ENCODE peak calls at places on chromosomes 1 and 21, in nine cellular contexts. K is LoVo; D is stimulated activated CD4-positive, alpha-beta T cell treated with anti-CD3 and anti-CD28 coated beads, Interleukin-4, amount 100 ng/mL, for 48 hours; M is NCI-H1092; U is epithelial cell of proximal tubule; A is stimulated activated CD8-positive, alpha-beta memory T cell treated with anti-CD3 and anti-CD28 coated beads, Interleukin-7, amount 100 ng/mL, for 1 hour; X is choroid plexus epithelial cell; R is aorta; S is occipital lobe. I is an unnamed sample.

GRCh38 chr1:226549937-226550670 is 1.5 kb downstream of the STUM start:
- DNase-seq in S (no peak), K (no peak), R (peak; percentile 87), X (no peak), M (peak; percentile 47), U (no peak), A (no peak), D (no peak), I (peak; percentile 70)

GRCh38 chr1:10728595-10729410 is 67.6 kb downstream of the CASZ1 start:
- DNase-seq in D (no peak), U (no peak), X (no peak), A (no peak), S (no peak), R (no peak), K (no peak), M (peak; percentile 78), I (no peak)

GRCh38 chr1:101086783-101087182 is 61.2 kb upstream of the DPH5 start:
- DNase-seq in A (no peak), S (no peak), D (no peak), R (no peak), K (no peak), U (no peak), X (no peak), M (no peak), I (no peak)

GRCh38 chr1:3504151-3504822 is 49.8 kb downstream of the ARHGEF16 start:
- DNase-seq in K (no peak), U (peak; percentile 6), D (no peak), A (no peak), X (peak; percentile 88), R (peak; percentile 96), M (no peak), S (peak; percentile 18), I (no peak)

GRCh38 chr1:90414201-90414600 is 302.9 kb downstream of the BARHL2 start:
- DNase-seq in X (no peak), U (no peak), M (no peak), A (no peak), S (no peak), D (no peak), R (no peak), K (no peak), I (no peak)

GRCh38 chr1:208300084-208300770 is 56.0 kb upstream of the PLXNA2 start:
- DNase-seq in U (no peak), A (no peak), R (no peak), D (no peak), M (no peak), X (no peak), S (no peak), K (no peak), I (no peak)

GRCh38 chr21:33265664-33266049 is 510 bp upstream of the IL10RB start:
- DNase-seq in M (no peak), R (no peak), X (peak; percentile 33), K (no peak), U (no peak), D (no peak), A (no peak), S (no peak), I (no peak)

GRCh38 chr1:19439464-19440171 is 45.7 kb downstream of the CAPZB start:
- DNase-seq in A (no peak), M (no peak), U (no peak), S (no peak), R (peak; percentile 76), D (no peak), K (no peak), X (peak; percentile 75), I (no peak)

GRCh38 chr1:26019641-26020315 is 1.8 kb upstream of the EXTL1 start:
- DNase-seq in A (no peak), K (no peak), D (no peak), R (no peak), U (no peak), M (no peak), X (peak; percentile 39), S (no peak), I (no peak)

I was measured in DMS 273 treated with DMSO at 0.1 percent for 48 hours.